ENCODE peak calls at places on chromosomes 5 and 9, in ten cellular contexts. W, D, I, Y, X, M, S, O, F and A are unnamed samples.

GRCh38 chr9:70403618-70404025 is 10.8 kb downstream of the KLF9 start:
- DNase-seq in W (no peak), D (no peak), I (no peak), Y (no peak), X (no peak), M (no peak), S (no peak), O (no peak), F (no peak), A (no peak)

GRCh38 chr5:141514330-141515111 is 25.6 kb downstream of the PCDHGC5 start:
- DNase-seq in W (no peak), D (no peak), I (no peak), Y (no peak), X (no peak), M (no peak), S (no peak), O (no peak), F (peak; percentile 55), A (peak; percentile 20)

GRCh38 chr5:112186401-112186990 is 232.6 kb downstream of the EPB41L4A start:
- DNase-seq in W (peak; percentile 30), D (peak; percentile 43), I (peak; percentile 29), Y (peak; percentile 66), X (no peak), M (no peak), S (peak; percentile 56), O (peak; percentile 25), F (peak; percentile 57), A (peak; percentile 30)

GRCh38 chr5:164073013-164073535 is 567.7 kb downstream of the MAT2B start:
- DNase-seq in W (no peak), D (no peak), I (no peak), Y (no peak), X (no peak), M (no peak), S (no peak), O (no peak), F (no peak), A (no peak)

GRCh38 chr9:16031971-16032370 is 479.1 kb downstream of the CCDC171 start:
- DNase-seq in W (no peak), D (no peak), I (no peak), Y (peak; percentile 26), X (no peak), M (no peak), S (no peak), O (no peak), F (no peak), A (no peak)

GRCh38 chr5:37900692-37901091 is 60.9 kb upstream of the GDNF start:
- DNase-seq in W (no peak), D (peak; percentile 2), I (no peak), Y (peak; percentile 54), X (peak; percentile 77), M (no peak), S (peak; percentile 42), O (no peak), F (peak; percentile 0), A (no peak)

GRCh38 chr9:93097496-93098205 is 1.6 kb downstream of the CARD19 start:
- DNase-seq in W (no peak), D (no peak), I (peak; percentile 20), Y (peak; percentile 9), X (no peak), M (no peak), S (no peak), O (no peak), F (no peak), A (no peak)

GRCh38 chr5:67176931-67177330 is 19.7 kb downstream of the CD180 start:
- DNase-seq in W (no peak), D (no peak), I (no peak), Y (no peak), X (no peak), M (no peak), S (no peak), O (no peak), F (peak; percentile 37), A (no peak)

GRCh38 chr5:149381261-149381985 is 2.3 kb upstream of the IL17B start:
- DNase-seq in W (no peak), D (no peak), I (no peak), Y (no peak), X (no peak), M (no peak), S (no peak), O (no peak), F (no peak), A (no peak)

GRCh38 chr5:91301459-91301858 is 81.7 kb downstream of the ARRDC3 start:
- DNase-seq in W (no peak), D (no peak), I (no peak), Y (no peak), X (no peak), M (no peak), S (peak; percentile 67), O (no peak), F (no peak), A (no peak)

GRCh38 chr9:85554349-85554748 is 187.4 kb downstream of the AGTPBP1 start:
- DNase-seq in W (no peak), D (no peak), I (no peak), Y (no peak), X (no peak), M (no peak), S (no peak), O (no peak), F (no peak), A (no peak)

GRCh38 chr5:85096426-85096825 is 711.7 kb upstream of the EDIL3 start:
- DNase-seq in W (no peak), D (no peak), I (no peak), Y (no peak), X (no peak), M (no peak), S (no peak), O (no peak), F (no peak), A (no peak)

GRCh38 chr9:127398715-127399400 is 1.9 kb downstream of the SLC2A8 start:
- DNase-seq in W (no peak), D (no peak), I (no peak), Y (no peak), X (no peak), M (no peak), S (no peak), O (no peak), F (no peak), A (no peak)

GRCh38 chr9:132644251-132644650 is 25.5 kb downstream of the DDX31 start:
- DNase-seq in W (no peak), D (peak; percentile 5), I (peak; percentile 16), Y (peak; percentile 6), X (no peak), M (no peak), S (no peak), O (peak; percentile 25), F (peak; percentile 27), A (no peak)
- TF ChIP-seq CTCF in W (peak; percentile 35), D (no peak), I (peak; percentile 29), Y (peak; percentile 45), X (no peak), M (no peak), S (no peak), O (no peak), F (peak; percentile 72), A (peak; percentile 16)

GRCh38 chr5:77845273-77845646 is 69.1 kb upstream of the TBCA start:
- DNase-seq in W (no peak), D (no peak), I (no peak), Y (no peak), X (no peak), M (no peak), S (no peak), O (no peak), F (no peak), A (no peak)
- TF ChIP-seq CTCF in W (no peak), D (no peak), I (no peak), Y (no peak), X (no peak), M (no peak), S (no peak), O (no peak), F (no peak), A (no peak)

DNA sequence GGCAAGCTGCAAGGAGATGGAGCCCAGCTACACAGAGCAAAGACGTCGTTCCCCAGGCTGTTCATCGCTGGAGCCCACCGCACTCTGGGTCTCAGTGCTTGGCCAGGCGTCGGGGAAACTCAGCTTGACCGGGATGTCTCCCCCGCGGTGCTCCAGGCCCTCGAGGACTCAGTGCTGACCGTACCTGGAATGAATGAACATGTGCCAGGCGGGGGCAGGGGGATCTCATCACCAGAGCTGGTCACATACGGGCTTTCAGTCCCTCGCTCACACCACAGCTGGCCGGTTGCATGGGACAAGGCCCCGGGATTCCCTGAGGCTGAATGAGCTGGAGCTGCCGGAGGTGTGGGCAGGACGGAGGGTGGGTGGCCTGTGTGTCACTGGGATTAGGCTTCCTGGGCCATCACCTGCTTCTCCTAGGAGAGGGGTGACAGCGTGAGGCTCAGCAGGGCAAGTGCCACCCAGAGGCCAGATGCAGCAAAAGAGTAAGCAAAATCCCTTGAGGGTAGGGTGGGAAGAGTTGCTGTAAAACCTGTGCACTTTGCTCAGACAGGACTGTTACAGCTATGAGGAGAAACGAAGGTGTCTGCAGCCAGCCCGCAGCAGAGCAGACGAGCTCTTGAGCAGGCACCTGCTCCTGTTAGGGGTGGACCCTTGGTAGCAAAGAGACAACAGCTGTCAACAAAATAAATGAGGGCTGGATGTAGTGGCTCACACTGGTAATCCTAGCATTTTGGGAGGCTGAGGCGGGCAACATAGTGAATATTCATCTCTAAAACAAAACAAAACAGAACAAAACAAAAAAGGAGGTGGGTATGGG is 70.7 kb upstream of the RAPGEF1 start:
- DNase-seq in W (no peak), D (no peak), I (no peak), Y (peak; percentile 5), X (no peak), M (no peak), S (no peak), O (peak; percentile 31), F (peak; percentile 16), A (no peak)
- TF ChIP-seq CTCF in W (no peak), D (no peak), I (no peak), Y (peak; percentile 34), X (no peak), M (no peak), S (no peak), O (no peak), F (peak; percentile 53), A (no peak)

DNA sequence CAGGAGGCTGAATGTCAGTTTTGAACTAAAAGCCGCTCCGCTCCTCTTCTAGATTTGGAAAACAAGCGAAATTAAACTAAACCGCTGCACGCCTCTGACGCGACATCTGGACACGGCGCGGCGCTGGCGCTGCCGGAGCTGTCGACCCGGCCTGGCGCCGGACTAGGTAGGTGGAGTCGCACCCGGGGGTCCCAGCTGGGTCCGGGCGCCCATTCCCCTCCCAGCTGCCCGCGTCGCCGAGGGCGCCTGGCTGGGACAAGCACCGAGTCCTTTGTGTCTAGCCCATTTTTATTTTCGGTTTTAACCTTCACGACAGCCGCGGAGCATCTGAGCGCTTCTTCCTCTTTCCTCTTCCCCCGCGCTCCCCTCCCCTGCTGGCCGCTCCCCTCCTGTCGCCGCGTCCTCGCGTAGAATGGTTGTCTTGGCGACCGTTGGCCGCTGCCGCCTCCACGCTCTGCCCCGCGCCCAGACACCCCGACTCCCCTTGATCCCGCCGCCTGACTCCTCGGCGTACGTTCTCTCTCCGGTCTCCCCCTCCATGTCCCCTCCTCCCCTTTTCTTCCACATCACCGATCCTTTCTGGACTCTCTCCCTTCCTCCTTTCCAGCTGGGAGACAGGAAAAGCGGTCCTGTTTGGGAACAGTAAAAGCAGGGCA is 533 bp downstream of the CDKN2B-AS1 start:
- DNase-seq in W (peak; percentile 44), D (peak; percentile 72), I (peak; percentile 85), Y (peak; percentile 63), X (peak; percentile 65), M (peak; percentile 75), S (peak; percentile 68), O (no peak), F (peak; percentile 93), A (peak; percentile 88)
- TF ChIP-seq CTCF in W (no peak), D (no peak), I (no peak), Y (peak; percentile 3), X (no peak), M (no peak), S (no peak), O (no peak), F (no peak), A (no peak)